ENCODE peak calls at places on chromosomes 12 and 14, in nine cellular contexts. H is IMR-90, Q is GM12878, G is astrocyte, E is neural progenitor cell, P is fibroblast of lung, F is mammary epithelial cell, O is PC-9, I is OCI-LY7. B is an unnamed sample.

GRCh38 chr12:13126494-13126893 is 23.0 kb upstream of the GSG1 start:
- DNase-seq in F (peak; percentile 34), Q (no peak), I (no peak), P (no peak), O (no peak), E (no peak), H (no peak), G (no peak), B (peak; percentile 19)

GRCh38 chr12:114668151-114668891 is 15.7 kb downstream of the TBX3 start:
- DNase-seq in G (peak; percentile 63), F (peak; percentile 91), I (no peak), E (peak; percentile 91), Q (no peak), P (peak; percentile 79), O (peak; percentile 46), H (peak; percentile 84), B (peak; percentile 99)

GRCh38 chr14:95157987-95158712 is 821 bp upstream of the DICER1 start:
- DNase-seq in P (no peak), F (no peak), I (peak; percentile 72), E (no peak), H (no peak), Q (no peak), O (no peak), G (no peak), B (no peak)

GRCh38 chr14:82488473-82488872 is 954.8 kb upstream of the SEL1L start:
- DNase-seq in G (no peak), F (no peak), P (no peak), O (no peak), Q (no peak), E (no peak), I (no peak), H (no peak), B (no peak)

GRCh38 chr12:109753054-109753401 is 39.4 kb downstream of the FAM222A start:
- DNase-seq in Q (no peak), H (no peak), E (no peak), P (no peak), F (no peak), O (no peak), G (no peak), I (no peak), B (peak; percentile 26)

GRCh38 chr12:9931245-9931644 is 925 bp downstream of the CLEC2A start:
- DNase-seq in G (no peak), F (no peak), P (no peak), E (no peak), H (no peak), Q (no peak), I (no peak), O (no peak), B (no peak)

GRCh38 chr12:126290456-126290855 is 1225.2 kb downstream of the AACS start:
- DNase-seq in E (no peak), O (no peak), G (no peak), I (no peak), H (no peak), Q (no peak), F (no peak), P (no peak), B (no peak)

GRCh38 chr14:33668066-33668465 is 282.8 kb downstream of the EGLN3 start:
- DNase-seq in O (no peak), P (peak; percentile 76), I (no peak), Q (no peak), H (peak; percentile 11), G (peak; percentile 71), F (peak; percentile 59), E (no peak), B (peak; percentile 36)

GRCh38 chr12:45914090-45914489 is 76.3 kb downstream of the SCAF11 start:
- DNase-seq in G (peak; percentile 77), E (peak; percentile 14), P (peak; percentile 84), F (peak; percentile 75), Q (no peak), I (no peak), H (peak; percentile 91), O (no peak), B (peak; percentile 76)

GRCh38 chr12:68498736-68499135 is 112.0 kb upstream of the RAP1B start:
- DNase-seq in E (no peak), Q (no peak), I (no peak), P (no peak), G (no peak), H (no peak), O (no peak), F (no peak), B (no peak)
- TF ChIP-seq CTCF in E (no peak), Q (no peak), I (no peak), P (no peak), G (no peak), H (no peak), O (no peak), F (no peak), B (no peak)

DNA sequence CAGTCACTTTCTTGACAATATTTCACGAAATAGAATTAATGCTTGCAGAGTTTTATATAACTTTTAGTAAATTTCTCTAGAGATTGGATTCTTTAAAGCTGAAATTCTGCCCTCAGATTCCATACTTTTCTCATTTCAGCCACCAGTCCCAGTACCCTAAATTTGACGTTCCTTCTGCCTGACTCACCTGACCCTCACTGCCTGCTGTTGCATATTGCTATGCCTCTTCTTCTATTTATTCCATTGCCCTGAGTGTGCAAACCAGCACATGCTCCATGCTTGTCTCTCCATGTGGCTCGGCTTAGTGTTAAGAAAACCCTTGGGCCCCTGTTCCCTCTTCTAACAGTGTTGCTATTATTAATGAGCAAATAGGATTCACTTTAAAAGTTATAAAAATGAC is 533.3 kb downstream of the LRFN5 start:
- DNase-seq in O (no peak), Q (no peak), I (no peak), P (peak; percentile 26), F (no peak), G (peak; percentile 5), H (peak; percentile 54), E (no peak), B (peak; percentile 66)
- H3K9me3 ChIP-seq in O (no peaks in the 10 kb centered on the region), Q (no peaks in the 10 kb centered on the region), I (no peaks in the 10 kb centered on the region), P (no peaks in the 10 kb centered on the region), F (no peaks in the 10 kb centered on the region), G (no peaks in the 10 kb centered on the region), H (no peaks in the 10 kb centered on the region), E (no peaks in the 10 kb centered on the region), B (no peaks in the 10 kb centered on the region)

GRCh38 chr14:76352639-76353281 is 23.2 kb upstream of the ESRRB start:
- DNase-seq in I (peak; percentile 7), E (peak; percentile 92), H (peak; percentile 26), F (peak; percentile 21), O (no peak), P (peak; percentile 39), Q (peak; percentile 4), G (peak; percentile 21), B (peak; percentile 94)
- H2AFZ ChIP-seq in I (no peak overlapping the region), E (peak overlapping the region; percentile 2), H (peak overlapping the region; percentile 83), F (peak overlapping the region; percentile 68), O (no peak overlapping the region), P (no peak overlapping the region), Q (peak overlapping the region; percentile 68), G (peak overlapping the region; percentile 50), B (peak overlapping the region; percentile 59)

DNA sequence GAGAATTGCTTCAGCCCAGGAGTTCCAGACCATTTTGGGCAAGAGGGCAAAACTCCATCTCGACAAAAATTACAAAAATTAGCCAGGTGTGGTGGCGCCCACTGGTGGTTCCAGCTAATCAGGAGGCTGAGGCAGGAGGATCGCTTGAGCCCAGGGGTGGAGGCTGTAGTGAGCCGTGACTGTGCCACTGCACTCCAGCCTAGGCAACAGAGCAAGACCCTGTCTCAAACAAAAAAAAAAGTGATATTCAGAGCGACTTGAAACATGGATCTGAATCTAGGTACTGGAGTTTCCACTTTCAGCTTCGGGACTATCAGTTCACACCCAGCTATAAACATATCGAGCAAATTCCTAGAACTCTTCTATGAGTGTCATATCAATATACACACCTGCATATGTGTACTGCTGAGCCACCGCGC is 16.3 kb upstream of the RNF34 start:
- DNase-seq in G (no peak), Q (no peak), H (no peak), F (no peak), O (no peak), P (no peak), E (no peak), I (no peak), B (no peak)
- TF ChIP-seq CTCF in G (no peak), Q (no peak), H (no peak), F (peak; percentile 15), O (peak; percentile 36), P (no peak), E (peak; percentile 12), I (peak; percentile 38), B (peak; percentile 10)

GRCh38 chr12:71208053-71208685 is 50.4 kb upstream of the TSPAN8 start:
- DNase-seq in P (no peak), O (no peak), Q (no peak), G (no peak), F (no peak), I (peak; percentile 19), E (peak; percentile 35), H (no peak), B (no peak)
- H3K9me3 ChIP-seq in P (no peaks in the 10 kb centered on the region), O (peaks cover 5% of the 10 kb centered on the region), Q (no peaks in the 10 kb centered on the region), G (no peaks in the 10 kb centered on the region), F (no peaks in the 10 kb centered on the region), I (peaks cover 9% of the 10 kb centered on the region), E (peaks cover 39% of the 10 kb centered on the region), H (peaks cover 4% of the 10 kb centered on the region), B (no peaks in the 10 kb centered on the region)

GRCh38 chr14:65134651-65135579 is 32.6 kb upstream of the MAX start:
- DNase-seq in I (no peak), O (no peak), G (peak; percentile 59), F (no peak), P (peak; percentile 62), Q (no peak), H (no peak), E (no peak), B (no peak)
- H2AFZ ChIP-seq in I (no peak overlapping the region), O (no peak overlapping the region), G (no peak overlapping the region), F (peak overlapping the region; percentile 43), P (no peak overlapping the region), Q (no peak overlapping the region), H (no peak overlapping the region), E (no peak overlapping the region), B (no peak overlapping the region)

B was measured in osteoblast.